ENCODE peak calls at places on chromosomes 4 and X, in six cellular contexts. B, E, O, A, M and J are unnamed samples.

GRCh38 chr4:186699881-186700397 is 23.7 kb downstream of the FAT1 start:
- DNase-seq in M (no peak), E (no peak), B (no peak), O (no peak), A (no peak), J (no peak)

GRCh38 chr4:78057600-78058560 is 757 bp downstream of the FRAS1 start:
- DNase-seq in O (peak), A (no peak), M (no peak), B (peak), E (peak), J (peak)

GRCh38 chrX:136931661-136932060 is 51.1 kb upstream of the RBMX start:
- DNase-seq in E (no peak), O (no peak), A (no peak), M (no peak), B (no peak), J (no peak)

GRCh38 chrX:112147206-112147605 is 64.6 kb upstream of the TRPC5 start:
- DNase-seq in A (no peak), E (no peak), B (peak), M (peak), O (peak), J (no peak)

GRCh38 chrX:52923781-52924241 is 26.7 kb downstream of the FAM156B start:
- DNase-seq in A (no peak), B (no peak), M (no peak), O (no peak), E (no peak), J (peak)

GRCh38 chr4:75675004-75675531 is 1.9 kb upstream of the G3BP2 start:
- DNase-seq in M (no peak), O (no peak), E (no peak), B (no peak), A (no peak), J (no peak)

GRCh38 chr4:145734051-145734450 is 54.1 kb downstream of the C4orf51 start:
- DNase-seq in M (no peak), O (no peak), B (peak), A (no peak), E (no peak), J (no peak)

GRCh38 chr4:5477613-5478012 is 230.7 kb downstream of the EVC2 start:
- DNase-seq in A (no peak), B (no peak), O (no peak), E (no peak), M (no peak), J (no peak)

GRCh38 chr4:121876976-121877773 is 6.9 kb upstream of the BBS7 start:
- DNase-seq in E (no peak), A (no peak), B (no peak), M (no peak), O (no peak), J (no peak)

GRCh38 chr4:34932591-34932990 is 1311.7 kb downstream of the ARAP2 start:
- DNase-seq in M (no peak), A (no peak), O (no peak), B (no peak), E (no peak), J (no peak)

GRCh38 chr4:38667005-38667771 is 3.2 kb downstream of the KLF3 start:
- DNase-seq in A (peak), B (peak), E (peak), O (peak), M (peak), J (peak)

GRCh38 chr4:142648378-142648777 is 197.7 kb downstream of the INPP4B start:
- DNase-seq in E (no peak), A (no peak), M (no peak), O (no peak), B (no peak), J (no peak)

GRCh38 chr4:186097386-186097785 is 7.1 kb upstream of the FAM149A start:
- DNase-seq in A (no peak), O (no peak), E (no peak), M (no peak), B (no peak), J (no peak)

GRCh38 chr4:73911746-73912145 is 42.6 kb downstream of the CXCL1 start:
- DNase-seq in O (no peak), M (no peak), E (no peak), A (no peak), B (no peak), J (peak)

GRCh38 chr4:1204286-1204827 is 32.0 kb upstream of the SPON2 start:
- DNase-seq in O (peak), M (no peak), A (peak), E (peak), B (no peak), J (no peak)

GRCh38 chr4:85939595-85939994 is 420.3 kb downstream of the MAPK10 start:
- DNase-seq in B (no peak), O (no peak), A (no peak), E (no peak), M (no peak), J (peak)

GRCh38 chrX:136616987-136617685 is 30.8 kb upstream of the CD40LG start:
- DNase-seq in B (no peak), M (no peak), E (no peak), A (peak), O (no peak), J (no peak)

GRCh38 chr4:82017680-82018079 is 356.1 kb downstream of the HNRNPD start:
- DNase-seq in E (no peak), A (no peak), O (peak), M (no peak), B (peak), J (no peak)

GRCh38 chr4:89303177-89303576 is 4.4 kb downstream of the GPRIN3 start:
- DNase-seq in O (no peak), A (no peak), M (no peak), B (no peak), E (no peak), J (no peak)

GRCh38 chr4:112060212-112060611 is 85.0 kb upstream of the FAM241A start:
- DNase-seq in M (peak), B (peak), O (peak), A (no peak), E (no peak), J (no peak)

GRCh38 chr4:18007625-18008024 is 13.9 kb downstream of the LCORL start:
- DNase-seq in A (no peak), M (no peak), E (no peak), B (no peak), O (no peak), J (no peak)

GRCh38 chr4:102868153-102868781 is 525 bp upstream of the CISD2 start:
- DNase-seq in A (peak), O (no peak), M (no peak), E (peak), B (no peak), J (no peak)

GRCh38 chrX:87578978-87579377 is 61.4 kb downstream of the KLHL4 start:
- DNase-seq in B (no peak), M (no peak), A (no peak), O (no peak), E (no peak), J (no peak)

GRCh38 chr4:147836807-147837206 is 104.9 kb downstream of the ARHGAP10 start:
- DNase-seq in M (no peak), E (no peak), A (no peak), B (peak), O (no peak), J (peak)

GRCh38 chr4:158777423-158777822 is 8.6 kb downstream of the FNIP2 start:
- DNase-seq in M (no peak), A (no peak), O (no peak), E (no peak), B (no peak), J (no peak)

GRCh38 chr4:136793848-136794247 is 738.4 kb downstream of the PCDH18 start:
- DNase-seq in O (no peak), E (no peak), A (no peak), B (no peak), M (no peak), J (no peak)

GRCh38 chrX:42484233-42484632 is 293.7 kb downstream of the PPP1R2C start:
- DNase-seq in E (no peak), M (no peak), A (no peak), B (no peak), O (no peak), J (no peak)

GRCh38 chrX:134602410-134602809 is 55.9 kb downstream of the PLAC1 start:
- DNase-seq in M (no peak), E (no peak), A (no peak), O (no peak), B (no peak), J (no peak)